ENCODE peak calls at places on chromosomes 16 and 17, in four cellular contexts. M is SK-N-SH, P is adipocyte, T is ELF-1. R is an unnamed sample.

GRCh38 chr16:74169687-74170522 is 126.7 kb upstream of the PSMD7 start:
- DNase-seq in M (no peak), P (peak), T (no peak), R (no peak)

GRCh38 chr17:2421315-2422147 is 20.7 kb upstream of the MNT start:
- DNase-seq in M (no peak), P (no peak), T (no peak), R (no peak)

GRCh38 chr16:3071655-3072054 is 6.2 kb downstream of the IL32 start:
- DNase-seq in M (no peak), P (no peak), T (no peak), R (no peak)

GRCh38 chr16:55225972-55226542 is 97.9 kb upstream of the IRX6 start:
- DNase-seq in M (no peak), P (no peak), T (no peak), R (no peak)

GRCh38 chr16:49515861-49516260 is 142.3 kb downstream of the C16orf78 start:
- DNase-seq in M (no peak), P (no peak), T (no peak), R (no peak)

GRCh38 chr16:5041604-5042133 is 7.9 kb upstream of the NAGPA start:
- DNase-seq in M (no peak), P (peak), T (no peak), R (no peak)

GRCh38 chr17:31802502-31802901 is 56.5 kb downstream of the COPRS start:
- DNase-seq in M (no peak), P (no peak), T (no peak), R (no peak)

GRCh38 chr17:35447494-35447893 is 1.1 kb downstream of the SLFN13 start:
- DNase-seq in M (no peak), P (no peak), T (no peak), R (no peak)

GRCh38 chr17:49518346-49519078 is 23.4 kb downstream of the NGFR start:
- DNase-seq in M (peak), P (no peak), T (no peak), R (no peak)

GRCh38 chr16:26905336-26905735 is 161.4 kb upstream of the C16orf82 start:
- DNase-seq in M (no peak), P (no peak), T (no peak), R (no peak)

GRCh38 chr17:31743767-31744166 is 115.3 kb downstream of the COPRS start:
- DNase-seq in M (no peak), P (peak), T (no peak), R (no peak)

GRCh38 chr17:34706029-34706428 is 126.6 kb downstream of the TMEM132E start:
- DNase-seq in M (no peak), P (peak), T (peak), R (no peak)

GRCh38 chr16:57091200-57091989 is 988 bp upstream of the CPNE2 start:
- DNase-seq in M (peak), P (peak), T (peak), R (peak)

GRCh38 chr17:61209524-61209923 is 190.1 kb upstream of the TBX2 start:
- DNase-seq in M (no peak), P (no peak), T (no peak), R (no peak)

GRCh38 chr16:10949424-10949970 is 5.1 kb downstream of the CLEC16A start:
- DNase-seq in M (no peak), P (no peak), T (peak), R (no peak)

GRCh38 chr17:67639997-67640396 is 77.7 kb upstream of the NOL11 start:
- DNase-seq in M (no peak), P (no peak), T (no peak), R (no peak)

GRCh38 chr16:83356266-83356665 is 451.5 kb upstream of the HSBP1 start:
- DNase-seq in M (peak), P (peak), T (peak), R (no peak)

GRCh38 chr17:14359251-14359939 is 58.5 kb downstream of the HS3ST3B1 start:
- DNase-seq in M (no peak), P (no peak), T (no peak), R (no peak)

GRCh38 chr17:43927101-43927935 is 15.0 kb downstream of the PPY start:
- DNase-seq in M (no peak), P (no peak), T (no peak), R (no peak)

GRCh38 chr17:75684249-75684648 is 17.1 kb downstream of the SAP30BP start:
- DNase-seq in M (no peak), P (no peak), T (no peak), R (no peak)

GRCh38 chr16:12496181-12496580 is 307.5 kb downstream of the CPPED1 start:
- DNase-seq in M (no peak), P (no peak), T (no peak), R (no peak)

GRCh38 chr16:82340531-82340930 is 170.5 kb upstream of the MPHOSPH6 start:
- DNase-seq in M (no peak), P (no peak), T (no peak), R (no peak)

GRCh38 chr17:76307299-76307965 is 644 bp downstream of the QRICH2 start:
- DNase-seq in M (no peak), P (no peak), T (no peak), R (no peak)